ENCODE peak calls at places on chromosome 13, in nine cellular contexts. J is PC-9, H is OCI-LY7, E is astrocyte, M is hepatocyte, F is neural progenitor cell, T is GM23338, S is PC-3, B is H9. Q is an unnamed sample.

GRCh38 chr13:31069808-31070544 is 91.7 kb downstream of the HSPH1 start:
- DNase-seq in T (no peak), F (no peak), S (peak; percentile 20), J (no peak), B (no peak), E (no peak), M (no peak), H (no peak), Q (peak; percentile 22)

GRCh38 chr13:35475960-35476943 is at the start of gene MAB21L1:
- DNase-seq in F (peak; percentile 81), H (no peak), S (no peak), T (peak; percentile 49), M (peak; percentile 73), E (peak; percentile 48), J (no peak), B (no peak), Q (peak; percentile 96)

GRCh38 chr13:21476893-21477472 is 17.9 kb upstream of the ZDHHC20 start:
- DNase-seq in J (peak; percentile 64), T (peak; percentile 97), S (peak; percentile 85), E (peak; percentile 50), H (peak; percentile 81), M (peak; percentile 90), F (peak; percentile 92), B (peak; percentile 94), Q (peak; percentile 93)

GRCh38 chr13:30376426-30377311 is 45.6 kb upstream of the UBE2L5 start:
- DNase-seq in S (peak; percentile 29), E (no peak), T (peak; percentile 47), M (no peak), H (peak; percentile 84), J (no peak), B (no peak), F (no peak), Q (no peak)

GRCh38 chr13:79710376-79710775 is 229.4 kb downstream of the NDFIP2 start:
- DNase-seq in M (no peak), H (no peak), J (no peak), F (no peak), E (peak; percentile 38), S (no peak), B (no peak), T (no peak), Q (no peak)

GRCh38 chr13:98484289-98485219 is 92.4 kb downstream of the STK24 start:
- DNase-seq in M (peak; percentile 91), B (peak; percentile 91), T (peak; percentile 91), S (peak; percentile 97), J (peak; percentile 100), H (no peak), F (peak; percentile 85), E (peak; percentile 95), Q (peak; percentile 96)

GRCh38 chr13:99075268-99076191 is 97.7 kb upstream of the DOCK9 start:
- DNase-seq in B (no peak), F (no peak), H (peak; percentile 50), E (no peak), S (no peak), M (no peak), T (no peak), J (no peak), Q (no peak)

GRCh38 chr13:74290324-74290773 is 156.1 kb upstream of the KLF12 start:
- DNase-seq in H (peak; percentile 88), S (peak; percentile 49), F (peak; percentile 52), B (peak; percentile 79), T (peak; percentile 93), M (peak; percentile 54), J (peak; percentile 40), E (peak; percentile 100), Q (peak; percentile 68)

GRCh38 chr13:68850160-68850559 is 1257.5 kb upstream of the ATXN8OS start:
- DNase-seq in F (no peak), M (peak; percentile 6), S (peak; percentile 2), H (no peak), B (no peak), T (no peak), E (peak; percentile 74), J (no peak), Q (no peak)

GRCh38 chr13:29428310-29428991 is 167.0 kb downstream of the SLC7A1 start:
- DNase-seq in H (no peak), T (peak; percentile 87), E (peak; percentile 2), F (peak; percentile 71), J (no peak), M (peak; percentile 20), B (peak; percentile 73), S (no peak), Q (no peak)

GRCh38 chr13:32031025-32031814 is at the start of gene FRY:
- DNase-seq in E (peak; percentile 48), T (peak; percentile 94), B (peak; percentile 90), M (peak; percentile 83), S (peak; percentile 62), J (peak; percentile 57), H (peak; percentile 49), F (peak; percentile 93), Q (peak; percentile 89)

GRCh38 chr13:101398920-101399319 is 17.4 kb downstream of the NALCN start:
- DNase-seq in M (no peak), E (peak; percentile 94), T (no peak), B (no peak), F (no peak), J (no peak), S (peak; percentile 25), H (no peak), Q (peak; percentile 59)

GRCh38 chr13:93304134-93304533 is 77.5 kb downstream of the GPC6 start:
- DNase-seq in M (no peak), B (no peak), H (no peak), F (peak; percentile 13), S (no peak), J (no peak), T (no peak), E (no peak), Q (no peak)

GRCh38 chr13:97211986-97212385 is 10.1 kb upstream of the MBNL2 start:
- DNase-seq in S (no peak), J (no peak), F (no peak), B (no peak), E (no peak), H (no peak), T (no peak), M (no peak), Q (no peak)

GRCh38 chr13:24821207-24821606 is 57.2 kb downstream of the RNF17 start:
- DNase-seq in F (no peak), S (no peak), E (no peak), B (no peak), T (no peak), M (no peak), H (no peak), J (no peak), Q (no peak)

GRCh38 chr13:111051656-111052232 is 63.4 kb upstream of the ARHGEF7 start:
- DNase-seq in M (no peak), F (no peak), H (no peak), E (no peak), S (no peak), J (no peak), T (no peak), B (no peak), Q (no peak)

GRCh38 chr13:93226623-93227279 is at the start of gene GPC6:
- DNase-seq in B (peak; percentile 61), H (no peak), S (peak; percentile 75), J (peak; percentile 37), T (peak; percentile 88), E (peak; percentile 99), M (peak; percentile 87), F (peak; percentile 84), Q (peak; percentile 90)

GRCh38 chr13:45229172-45229571 is 28.3 kb upstream of the KCTD4 start:
- DNase-seq in J (no peak), B (no peak), S (no peak), F (no peak), H (no peak), T (no peak), E (no peak), M (no peak), Q (no peak)

GRCh38 chr13:31201341-31202024 is 1.7 kb downstream of the B3GLCT start:
- DNase-seq in M (no peak), B (no peak), E (peak; percentile 34), H (no peak), T (no peak), F (no peak), S (peak; percentile 50), J (no peak), Q (peak; percentile 95)

GRCh38 chr13:106424805-106425204 is 110.7 kb downstream of the EFNB2 start:
- DNase-seq in H (no peak), T (no peak), E (no peak), J (no peak), S (peak; percentile 51), B (no peak), M (no peak), F (no peak), Q (no peak)

GRCh38 chr13:34076319-34076718 is 258.4 kb downstream of the RFC3 start:
- DNase-seq in E (peak; percentile 77), T (no peak), B (no peak), F (no peak), H (no peak), J (no peak), S (peak; percentile 60), M (no peak), Q (no peak)
- H3K27ac ChIP-seq in E (no peak overlapping the region), T (no peak overlapping the region), B (no peak overlapping the region), F (no peak overlapping the region), H (no peak overlapping the region), J (no peak overlapping the region), S (peak overlapping the region; percentile 77), M (no peak overlapping the region), Q (peak overlapping the region; percentile 35)

DNA sequence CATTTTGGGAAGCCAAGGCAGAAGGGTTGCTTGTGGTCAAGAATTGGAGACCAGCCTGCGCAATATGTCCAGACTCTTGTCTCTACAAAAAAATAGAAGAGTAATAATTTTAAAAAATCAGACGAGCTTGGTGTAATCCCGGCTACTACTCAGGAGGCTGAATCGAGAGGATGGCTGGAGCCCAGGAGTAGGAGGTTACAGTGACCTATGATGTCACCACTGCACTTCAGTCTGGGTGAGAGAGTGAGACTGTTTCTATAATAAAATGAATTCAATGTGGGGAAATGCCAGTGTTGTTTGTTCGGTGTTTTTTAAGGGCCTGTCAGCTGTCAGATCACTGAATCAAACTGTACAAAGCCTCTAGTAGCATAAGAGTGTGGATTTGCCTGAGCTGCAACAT is 1.2 kb upstream of the FBXL3 start:
- DNase-seq in T (no peak), H (no peak), S (no peak), B (no peak), F (no peak), J (no peak), M (peak; percentile 10), E (no peak), Q (no peak)
- H2AFZ ChIP-seq in T (peak overlapping the region; percentile 95), H (peak overlapping the region; percentile 43), S (peak overlapping the region; percentile 78), B (no peak overlapping the region), F (no peak overlapping the region), J (peak overlapping the region; percentile 84), M (no peak overlapping the region), E (peak overlapping the region; percentile 77), Q (peak overlapping the region; percentile 91)

GRCh38 chr13:113562085-113562749 is 22.3 kb upstream of the TFDP1 start:
- DNase-seq in H (peak; percentile 54), E (peak; percentile 61), B (peak; percentile 87), F (peak; percentile 93), S (peak; percentile 59), J (peak; percentile 60), M (peak; percentile 85), T (peak; percentile 93), Q (peak; percentile 98)
- TF ChIP-seq CTCF in H (peak; percentile 71), E (peak; percentile 77), B (peak; percentile 85), F (peak; percentile 80), S (peak; percentile 72), J (peak; percentile 82), M (peak; percentile 82), T (peak; percentile 74), Q (peak; percentile 78)

DNA sequence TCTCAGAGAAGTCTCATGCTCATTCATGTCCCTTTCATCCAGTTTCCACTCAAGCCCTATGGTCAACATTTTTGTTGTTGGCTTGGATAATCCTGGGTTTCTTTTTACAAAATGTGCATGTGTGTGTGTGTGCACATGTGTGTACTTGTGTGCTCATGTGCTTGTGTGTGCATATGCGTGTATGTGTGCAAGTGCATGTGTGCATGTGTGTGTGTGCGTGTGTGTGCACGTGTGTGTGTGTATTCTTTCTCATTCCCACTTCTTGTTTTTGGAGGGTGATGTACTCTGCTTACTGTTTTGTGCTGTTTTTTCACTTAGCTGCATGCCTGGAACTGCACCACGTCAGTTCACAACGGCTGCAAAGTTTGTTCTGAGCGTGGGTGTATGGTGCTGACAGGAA is 60.6 kb downstream of the SOX1 start:
- DNase-seq in F (no peak), M (no peak), S (no peak), H (no peak), J (no peak), T (no peak), E (no peak), B (no peak), Q (no peak)
- H3K27ac ChIP-seq in F (no peak overlapping the region), M (no peak overlapping the region), S (no peak overlapping the region), H (no peak overlapping the region), J (no peak overlapping the region), T (no peak overlapping the region), E (no peak overlapping the region), B (no peak overlapping the region), Q (no peak overlapping the region)